ENCODE peak calls at places on chromosomes 2 and 18, in six cellular contexts. P, F, M, A, U and W are unnamed samples.

GRCh38 chr2:43905388-43905803 is 66.6 kb downstream of the ABCG8 start:
- DNase-seq in P (no peak), F (no peak), M (no peak), A (no peak), U (no peak), W (no peak)

GRCh38 chr2:98389248-98389605 is 43.0 kb downstream of the CNGA3 start:
- DNase-seq in P (no peak), F (no peak), M (no peak), A (no peak), U (no peak), W (no peak)

GRCh38 chr2:179932786-179933185 is 71.4 kb upstream of the ZNF385B start:
- DNase-seq in P (peak), F (no peak), M (no peak), A (no peak), U (no peak), W (no peak)

GRCh38 chr18:76441668-76442412 is 53.2 kb downstream of the ZNF516 start:
- DNase-seq in P (no peak), F (no peak), M (no peak), A (peak), U (no peak), W (no peak)

GRCh38 chr2:65820454-65820853 is 388.1 kb upstream of the SPRED2 start:
- DNase-seq in P (no peak), F (no peak), M (no peak), A (no peak), U (no peak), W (no peak)

GRCh38 chr2:218202266-218202665 is 14.7 kb upstream of the ARPC2 start:
- DNase-seq in P (no peak), F (no peak), M (no peak), A (no peak), U (no peak), W (no peak)

GRCh38 chr2:1633936-1634587 is 110.3 kb downstream of the PXDN start:
- DNase-seq in P (no peak), F (no peak), M (no peak), A (no peak), U (peak), W (no peak)

GRCh38 chr2:50126845-50127244 is 905.1 kb downstream of the NRXN1 start:
- DNase-seq in P (no peak), F (no peak), M (no peak), A (no peak), U (no peak), W (no peak)

GRCh38 chr2:106010818-106011355 is 183.2 kb downstream of the UXS1 start:
- DNase-seq in P (no peak), F (no peak), M (no peak), A (no peak), U (no peak), W (no peak)

GRCh38 chr18:55272510-55273243 is 313.4 kb upstream of the CCDC68 start:
- DNase-seq in P (no peak), F (peak), M (peak), A (no peak), U (no peak), W (no peak)

DNA sequence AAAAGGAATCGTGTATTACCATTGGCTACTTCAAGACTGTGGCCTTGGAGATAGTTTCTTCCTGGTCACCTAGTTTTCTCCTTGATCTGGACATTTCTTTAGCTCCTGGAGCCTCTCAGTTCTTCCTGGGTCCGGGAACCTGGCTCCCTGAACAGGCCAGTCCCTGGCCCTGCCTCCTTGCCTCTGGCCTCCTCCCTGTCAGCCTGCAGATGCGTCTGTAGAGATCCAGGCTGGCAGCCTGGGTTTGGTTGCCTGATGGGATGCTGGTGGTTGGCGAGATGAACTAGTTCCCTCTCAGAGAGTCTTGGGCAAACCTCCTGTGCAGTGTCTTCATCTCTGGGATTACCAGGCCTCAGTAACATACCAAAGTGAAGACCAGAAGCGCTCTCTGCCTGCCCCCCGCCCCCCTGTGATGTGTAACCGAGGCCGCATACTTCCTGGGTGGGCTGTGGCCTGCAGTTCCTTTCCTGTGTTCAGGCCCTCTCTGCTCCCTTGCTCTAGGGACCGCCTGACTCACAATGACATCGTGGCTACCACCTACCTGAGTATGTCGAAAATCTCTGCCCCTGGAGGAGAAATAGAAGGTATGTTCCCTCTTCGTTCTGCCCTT is 85.4 kb downstream of the DYSF start:
- DNase-seq in P (no peak), F (no peak), M (no peak), A (no peak), U (no peak), W (no peak)
- TF ChIP-seq POLR2A in P (no peak), F (no peak), M (no peak), A (no peak), U (no peak), W (no peak)

DNA sequence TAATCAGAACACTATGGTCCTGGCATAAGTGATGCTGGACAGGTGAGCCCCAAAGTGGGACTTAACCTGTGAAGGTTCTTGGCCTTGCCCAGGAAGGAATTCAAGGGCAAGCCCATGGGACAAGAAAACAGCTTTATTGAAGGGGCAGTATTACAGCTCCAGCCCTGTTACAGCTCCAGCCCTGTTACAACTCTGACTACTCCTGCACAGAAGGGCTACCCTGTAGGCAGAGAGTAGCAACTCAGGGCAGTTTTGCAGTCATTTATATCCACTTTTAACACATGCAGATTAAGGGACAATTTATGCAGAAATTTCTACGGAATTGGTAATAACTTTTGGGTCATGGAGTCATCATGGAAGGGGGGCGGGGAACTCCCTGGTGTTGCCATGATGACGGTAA is 15.7 kb downstream of the IL37 start:
- DNase-seq in P (no peak), F (no peak), M (no peak), A (no peak), U (no peak), W (no peak)
- TF ChIP-seq POLR2A in P (no peak), F (no peak), M (no peak), A (no peak), U (no peak), W (no peak)

GRCh38 chr2:39741871-39742270 is 37.2 kb downstream of the THUMPD2 start:
- DNase-seq in P (no peak), F (peak), M (no peak), A (no peak), U (no peak), W (no peak)

GRCh38 chr2:39738941-39739340 is 40.1 kb downstream of the THUMPD2 start:
- DNase-seq in P (no peak), F (peak), M (no peak), A (no peak), U (no peak), W (no peak)

GRCh38 chr2:39739386-39739785 is 39.7 kb downstream of the THUMPD2 start:
- DNase-seq in P (no peak), F (no peak), M (no peak), A (no peak), U (no peak), W (no peak)

GRCh38 chr2:39737661-39738060 is 41.4 kb downstream of the THUMPD2 start:
- DNase-seq in P (no peak), F (peak), M (no peak), A (no peak), U (no peak), W (no peak)

GRCh38 chr2:39743170-39743851 is 35.7 kb downstream of the THUMPD2 start:
- DNase-seq in P (no peak), F (peak), M (no peak), A (no peak), U (no peak), W (no peak)
- TF ChIP-seq POLR2A in P (no peak), F (no peak), M (no peak), A (no peak), U (no peak), W (no peak)

DNA sequence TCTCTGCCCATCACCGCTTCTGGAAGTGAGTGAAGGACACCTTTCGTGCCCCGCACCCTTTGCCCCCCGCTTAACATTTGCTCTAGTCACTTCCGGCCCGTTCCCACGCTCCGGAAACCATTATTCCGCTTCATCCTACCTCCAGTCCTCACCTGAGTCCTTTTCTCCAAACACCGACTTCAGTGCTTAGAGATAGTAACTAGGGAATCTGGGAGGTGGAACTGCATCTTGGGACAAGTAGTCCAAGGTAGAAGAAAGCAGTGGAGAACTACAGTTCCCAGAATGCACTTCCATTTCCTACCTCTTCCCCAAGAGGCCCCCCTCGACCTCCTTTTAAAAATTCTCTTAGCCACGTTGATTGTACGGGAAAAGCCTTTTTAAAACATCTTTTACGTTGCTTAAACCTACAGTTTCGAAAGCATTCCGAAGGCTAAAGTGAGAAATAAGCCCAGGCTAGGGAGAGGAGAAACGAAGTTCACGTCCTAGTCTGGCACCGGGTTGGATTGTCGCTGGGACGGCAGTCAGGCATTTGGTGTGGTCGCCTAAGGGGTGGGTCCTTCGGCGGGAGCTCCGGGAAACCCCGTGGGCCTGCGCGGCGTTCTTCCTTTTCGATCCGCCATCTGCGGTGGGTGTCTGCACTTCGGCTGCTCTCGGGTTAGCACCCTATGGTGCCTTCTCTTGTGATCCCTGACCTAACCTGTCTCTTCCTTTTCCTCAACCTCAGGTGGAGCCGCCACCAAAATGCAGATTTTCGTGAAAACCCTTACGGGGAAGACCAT is at the start of the genes CLHC1 and RPS27A:
- DNase-seq in P (peak), F (peak), M (peak), A (peak), U (peak), W (peak)
- TF ChIP-seq POLR2A in P (no peak), F (peak), M (peak), A (peak), U (no peak), W (peak)

GRCh38 chr2:102190425-102191107 is 3.7 kb downstream of the IL1RL2 start:
- DNase-seq in P (no peak), F (no peak), M (no peak), A (no peak), U (no peak), W (no peak)
- TF ChIP-seq POLR2A in P (no peak), F (no peak), M (no peak), A (no peak), U (no peak), W (no peak)

DNA sequence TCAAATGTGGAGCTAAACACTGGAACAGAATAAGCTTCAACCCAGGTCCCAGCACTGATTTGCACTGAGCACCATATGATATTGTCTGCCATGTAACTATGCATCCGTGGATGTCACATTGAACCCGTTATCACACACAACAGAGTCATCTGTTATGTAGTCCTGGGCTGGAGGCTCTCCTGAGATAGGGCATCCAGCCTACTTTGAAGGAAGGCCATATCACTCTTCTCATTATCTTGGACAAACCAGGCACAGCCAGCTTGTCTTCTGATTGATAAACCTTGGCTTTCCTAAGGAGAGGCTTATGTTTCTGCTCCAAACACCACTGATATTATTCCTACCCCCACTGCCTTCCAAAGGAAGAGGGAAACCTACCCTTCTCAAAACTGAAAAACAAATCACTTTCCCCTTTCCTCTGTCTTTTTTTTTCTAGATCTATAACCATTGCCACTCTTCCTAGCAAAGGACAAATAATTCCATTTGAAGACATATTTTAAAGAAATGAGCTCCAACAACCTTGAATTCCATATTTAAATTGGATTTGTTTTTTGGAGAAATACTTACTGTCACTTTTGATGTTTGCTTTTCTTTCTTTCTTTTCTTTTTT is 16.4 kb downstream of the RSAD2 start:
- DNase-seq in P (no peak), F (no peak), M (no peak), A (no peak), U (no peak), W (no peak)
- TF ChIP-seq POLR2A in P (no peak), F (no peak), M (no peak), A (no peak), U (no peak), W (no peak)

DNA sequence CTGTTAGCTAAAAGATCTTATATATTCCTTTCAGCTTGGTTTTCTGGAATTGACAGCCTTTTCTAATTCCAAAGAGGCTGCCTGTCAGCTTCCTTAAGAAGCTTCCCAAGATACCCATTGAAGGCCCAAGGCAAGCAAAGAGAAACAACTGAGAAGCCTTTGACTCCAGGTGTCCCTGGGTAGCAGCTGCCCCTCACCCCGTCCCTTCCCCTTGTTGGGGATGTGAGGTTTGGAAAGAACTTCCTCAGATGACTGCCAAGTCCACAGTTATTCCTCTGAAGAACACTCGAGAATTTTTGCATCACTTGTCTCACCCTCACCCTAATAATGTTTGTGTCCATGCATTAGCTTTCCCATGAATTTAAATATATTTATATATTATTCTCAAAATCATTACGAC is 13.3 kb downstream of the MAPRE3 start:
- DNase-seq in P (no peak), F (no peak), M (no peak), A (no peak), U (no peak), W (no peak)
- TF ChIP-seq POLR2A in P (no peak), F (no peak), M (no peak), A (no peak), U (no peak), W (no peak)

DNA sequence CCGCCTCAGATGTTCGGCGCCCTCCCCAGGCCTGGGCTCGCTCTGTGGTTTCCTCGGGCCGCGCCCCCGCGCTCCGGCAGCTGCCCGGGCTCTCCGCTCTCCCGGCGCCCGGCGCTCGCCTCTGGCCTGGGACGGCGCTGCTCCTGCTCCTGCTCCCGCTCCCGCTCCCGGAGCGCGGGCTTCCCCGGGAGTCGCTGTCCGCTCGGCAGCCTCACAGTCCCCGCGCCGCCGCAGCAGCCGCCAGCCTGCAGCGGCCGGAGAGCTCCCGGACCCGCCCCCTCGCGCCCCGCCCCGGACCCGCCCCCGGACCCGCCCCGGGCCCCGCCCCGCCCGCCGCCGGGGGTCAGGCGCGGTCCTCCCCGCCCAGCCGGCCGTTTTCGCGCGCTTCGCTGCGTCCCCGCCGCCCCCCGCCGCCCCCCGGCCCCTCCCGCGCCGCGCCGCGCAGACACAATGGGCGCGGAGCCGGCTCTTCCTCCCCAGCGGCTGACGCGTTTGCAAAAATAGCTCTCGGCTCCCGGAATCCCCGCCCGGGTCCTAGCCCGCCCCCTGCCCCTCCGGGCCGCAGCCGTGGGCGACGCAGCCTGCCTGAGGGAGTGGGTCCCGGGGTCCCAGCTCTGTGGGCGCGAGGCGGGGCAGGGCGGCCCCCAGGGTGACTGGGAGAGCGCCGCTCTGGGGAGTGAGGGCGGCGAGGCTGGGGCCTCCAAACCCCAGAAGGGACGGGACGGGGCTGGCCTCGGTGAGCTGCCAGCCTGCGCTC is at the start of gene ARL4C:
- DNase-seq in P (peak), F (peak), M (no peak), A (peak), U (peak), W (peak)
- TF ChIP-seq POLR2A in P (no peak), F (peak), M (peak), A (no peak), U (no peak), W (peak)

DNA sequence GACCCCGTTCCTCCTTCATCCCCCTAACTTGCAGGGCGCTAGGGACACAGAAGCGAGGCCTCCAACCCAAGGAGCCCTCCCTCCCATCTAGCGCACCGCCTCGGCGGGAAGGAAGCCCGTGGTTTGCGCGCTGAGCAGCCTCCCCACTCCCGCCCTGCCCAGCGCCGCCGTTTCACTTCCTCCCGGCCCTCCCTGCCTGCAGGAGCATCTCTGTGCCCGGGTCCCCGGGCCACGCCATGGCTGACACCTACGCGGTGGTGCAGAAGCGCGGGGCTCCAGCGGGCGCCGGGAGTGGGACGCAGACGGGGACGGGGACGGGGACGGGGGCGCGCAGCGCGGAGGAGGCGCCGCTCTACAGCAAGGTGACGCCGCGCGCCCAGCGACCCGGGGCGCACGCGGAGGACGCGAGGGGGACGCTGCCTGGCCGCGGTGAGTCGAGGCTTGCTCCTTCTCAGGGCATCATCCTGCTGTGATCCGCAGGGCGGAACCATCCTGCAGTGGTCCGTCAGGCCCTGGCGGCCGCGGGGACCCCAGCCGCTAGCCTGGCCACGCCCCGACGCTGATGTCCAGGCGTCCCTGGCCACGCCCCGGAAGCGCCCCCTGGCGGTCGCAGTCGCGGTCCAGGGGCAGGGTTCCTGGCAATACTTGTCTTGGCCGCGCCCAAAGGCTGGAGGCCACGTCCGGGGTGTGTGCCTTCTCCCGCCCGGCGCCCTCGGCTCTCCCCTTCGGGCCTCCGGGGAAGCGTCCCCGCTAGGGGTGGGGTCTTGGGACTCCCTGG is 16.4 kb downstream of the PTPN18 start:
- DNase-seq in P (peak), F (peak), M (peak), A (peak), U (peak), W (peak)
- TF ChIP-seq POLR2A in P (no peak), F (peak), M (peak), A (no peak), U (no peak), W (peak)

GRCh38 chr2:25073914-25074313 is 32.0 kb downstream of the EFR3B start:
- DNase-seq in P (no peak), F (no peak), M (no peak), A (no peak), U (no peak), W (no peak)

GRCh38 chr2:25071962-25072361 is 30.1 kb downstream of the EFR3B start:
- DNase-seq in P (no peak), F (no peak), M (no peak), A (no peak), U (no peak), W (no peak)

GRCh38 chr2:25073025-25073424 is 31.1 kb downstream of the EFR3B start:
- DNase-seq in P (no peak), F (no peak), M (no peak), A (no peak), U (no peak), W (no peak)

GRCh38 chr2:25074826-25075225 is 33.0 kb downstream of the EFR3B start:
- DNase-seq in P (no peak), F (no peak), M (no peak), A (no peak), U (no peak), W (no peak)

GRCh38 chr2:25072606-25073005 is 30.7 kb downstream of the EFR3B start:
- DNase-seq in P (no peak), F (no peak), M (no peak), A (no peak), U (no peak), W (no peak)
- TF ChIP-seq POLR2A in P (no peak), F (no peak), M (no peak), A (no peak), U (no peak), W (no peak)